ENCODE peak calls at places on chromosomes 11 and 22, in eight cellular contexts. One of them, this sample, is unnamed.
A peak's percentile ranks its signal among the peaks of the same experiment; 100 is the strongest.

GRCh38 chr11:79400717-79401330 is 40.0 kb downstream of the TENM4 start:
- DNase-seq in lower leg skin: no peak
- DNase-seq in endothelial cell of umbilical vein: no peak
- DNase-seq in germinal center: peak; percentile 14
- DNase-seq in A549: peak; percentile 22
- DNase-seq in EL: peak; percentile 34
- DNase-seq in activated CD4-positive, alpha-beta T cell treated with anti-CD3 and anti-CD28 coated beads for 48 hours: peak; percentile 13
- DNase-seq in stimulated activated CD4-positive, alpha-beta T cell treated with anti-CD3 and anti-CD28 coated beads, Interleukin-2, amount 100 ng/mL, for 48 hours: peak; percentile 0
- DNase-seq in this sample: no peak

GRCh38 chr11:57800444-57801184 is 39.0 kb downstream of the CTNND1 start:
- DNase-seq in activated CD4-positive, alpha-beta T cell treated with anti-CD3 and anti-CD28 coated beads for 48 hours: no peak
- DNase-seq in endothelial cell of umbilical vein: peak; percentile 85
- DNase-seq in EL: peak; percentile 72
- DNase-seq in A549: peak; percentile 88
- DNase-seq in lower leg skin: peak; percentile 28
- DNase-seq in stimulated activated CD4-positive, alpha-beta T cell treated with anti-CD3 and anti-CD28 coated beads, Interleukin-2, amount 100 ng/mL, for 48 hours: no peak
- DNase-seq in germinal center: peak; percentile 70
- DNase-seq in this sample: peak; percentile 45

GRCh38 chr22:45285431-45286058 is 796 bp downstream of the UPK3A start:
- DNase-seq in A549: no peak
- DNase-seq in stimulated activated CD4-positive, alpha-beta T cell treated with anti-CD3 and anti-CD28 coated beads, Interleukin-2, amount 100 ng/mL, for 48 hours: no peak
- DNase-seq in EL: no peak
- DNase-seq in activated CD4-positive, alpha-beta T cell treated with anti-CD3 and anti-CD28 coated beads for 48 hours: no peak
- DNase-seq in endothelial cell of umbilical vein: no peak
- DNase-seq in lower leg skin: no peak
- DNase-seq in germinal center: no peak
- DNase-seq in this sample: no peak

GRCh38 chr22:49767355-49768062 is 60.2 kb downstream of the BRD1 start:
- DNase-seq in germinal center: peak; percentile 29
- DNase-seq in endothelial cell of umbilical vein: peak; percentile 64
- DNase-seq in A549: peak; percentile 7
- DNase-seq in lower leg skin: peak; percentile 84
- DNase-seq in EL: peak; percentile 55
- DNase-seq in activated CD4-positive, alpha-beta T cell treated with anti-CD3 and anti-CD28 coated beads for 48 hours: peak; percentile 26
- DNase-seq in stimulated activated CD4-positive, alpha-beta T cell treated with anti-CD3 and anti-CD28 coated beads, Interleukin-2, amount 100 ng/mL, for 48 hours: peak; percentile 15
- DNase-seq in this sample: peak; percentile 34

GRCh38 chr22:46462726-46463371 is 74.6 kb downstream of the CELSR1 start:
- DNase-seq in lower leg skin: no peak
- DNase-seq in EL: peak; percentile 87
- DNase-seq in activated CD4-positive, alpha-beta T cell treated with anti-CD3 and anti-CD28 coated beads for 48 hours: peak; percentile 27
- DNase-seq in endothelial cell of umbilical vein: no peak
- DNase-seq in A549: peak; percentile 73
- DNase-seq in germinal center: no peak
- DNase-seq in stimulated activated CD4-positive, alpha-beta T cell treated with anti-CD3 and anti-CD28 coated beads, Interleukin-2, amount 100 ng/mL, for 48 hours: no peak
- DNase-seq in this sample: peak; percentile 69

GRCh38 chr11:19605500-19606371 is 106.9 kb upstream of the NAV2 start:
- DNase-seq in activated CD4-positive, alpha-beta T cell treated with anti-CD3 and anti-CD28 coated beads for 48 hours: no peak
- DNase-seq in EL: no peak
- DNase-seq in A549: no peak
- DNase-seq in stimulated activated CD4-positive, alpha-beta T cell treated with anti-CD3 and anti-CD28 coated beads, Interleukin-2, amount 100 ng/mL, for 48 hours: no peak
- DNase-seq in endothelial cell of umbilical vein: no peak
- DNase-seq in lower leg skin: peak; percentile 61
- DNase-seq in germinal center: no peak
- DNase-seq in this sample: no peak

GRCh38 chr11:12451179-12451814 is 73.9 kb downstream of the PARVA start:
- DNase-seq in stimulated activated CD4-positive, alpha-beta T cell treated with anti-CD3 and anti-CD28 coated beads, Interleukin-2, amount 100 ng/mL, for 48 hours: no peak
- DNase-seq in endothelial cell of umbilical vein: no peak
- DNase-seq in EL: no peak
- DNase-seq in A549: no peak
- DNase-seq in lower leg skin: no peak
- DNase-seq in germinal center: no peak
- DNase-seq in activated CD4-positive, alpha-beta T cell treated with anti-CD3 and anti-CD28 coated beads for 48 hours: no peak
- DNase-seq in this sample: no peak

GRCh38 chr11:67280341-67280790 is 8.7 kb upstream of the ANKRD13D start:
- DNase-seq in endothelial cell of umbilical vein: no peak
- DNase-seq in EL: no peak
- DNase-seq in lower leg skin: no peak
- DNase-seq in stimulated activated CD4-positive, alpha-beta T cell treated with anti-CD3 and anti-CD28 coated beads, Interleukin-2, amount 100 ng/mL, for 48 hours: no peak
- DNase-seq in activated CD4-positive, alpha-beta T cell treated with anti-CD3 and anti-CD28 coated beads for 48 hours: no peak
- DNase-seq in A549: no peak
- DNase-seq in germinal center: no peak
- DNase-seq in this sample: no peak

GRCh38 chr22:46233231-46233630 is 16.9 kb downstream of the CDPF1 start:
- DNase-seq in lower leg skin: no peak
- DNase-seq in germinal center: no peak
- DNase-seq in A549: no peak
- DNase-seq in EL: peak; percentile 45
- DNase-seq in stimulated activated CD4-positive, alpha-beta T cell treated with anti-CD3 and anti-CD28 coated beads, Interleukin-2, amount 100 ng/mL, for 48 hours: no peak
- DNase-seq in endothelial cell of umbilical vein: peak; percentile 21
- DNase-seq in activated CD4-positive, alpha-beta T cell treated with anti-CD3 and anti-CD28 coated beads for 48 hours: no peak
- DNase-seq in this sample: peak; percentile 73

GRCh38 chr11:97567801-97568200 is 1178.0 kb downstream of the JRKL start:
- DNase-seq in lower leg skin: no peak
- DNase-seq in EL: no peak
- DNase-seq in activated CD4-positive, alpha-beta T cell treated with anti-CD3 and anti-CD28 coated beads for 48 hours: no peak
- DNase-seq in stimulated activated CD4-positive, alpha-beta T cell treated with anti-CD3 and anti-CD28 coated beads, Interleukin-2, amount 100 ng/mL, for 48 hours: no peak
- DNase-seq in endothelial cell of umbilical vein: no peak
- DNase-seq in A549: no peak
- DNase-seq in germinal center: no peak
- DNase-seq in this sample: no peak